ENCODE peak calls at places on chromosomes 13 and 19, in nine cellular contexts. D is PC-3; V is Peyer's patch; N is psoas muscle; J is mesothelial cell of epicardium; T is HepG2; K is effector memory CD8-positive, alpha-beta T cell; B is astrocyte of the spinal cord; A is CD8-positive, alpha-beta memory T cell. P is an unnamed sample.

GRCh38 chr19:18021121-18021755 is 13.3 kb downstream of the ARRDC2 start:
- DNase-seq in D (peak; percentile 80), V (peak; percentile 89), N (peak; percentile 97), J (no peak), T (no peak), K (peak; percentile 63), B (peak; percentile 92), A (peak; percentile 61), P (peak; percentile 73)

GRCh38 chr13:37409756-37410155 is 188.8 kb downstream of the POSTN start:
- DNase-seq in D (no peak), V (no peak), N (no peak), J (no peak), T (no peak), K (no peak), B (peak; percentile 22), A (no peak), P (no peak)

GRCh38 chr19:43527860-43528622 is 1.0 kb upstream of the ETHE1 start:
- DNase-seq in D (peak; percentile 3), V (peak; percentile 66), N (peak; percentile 71), J (no peak), T (no peak), K (no peak), B (no peak), A (no peak), P (no peak)

GRCh38 chr19:2567580-2567979 is 91.7 kb downstream of the GADD45B start:
- DNase-seq in D (no peak), V (no peak), N (peak; percentile 78), J (no peak), T (no peak), K (no peak), B (no peak), A (no peak), P (no peak)

GRCh38 chr13:84118845-84119409 is 236.7 kb upstream of the SLITRK1 start:
- DNase-seq in D (no peak), V (no peak), N (no peak), J (no peak), T (no peak), K (no peak), B (peak; percentile 16), A (no peak), P (no peak)

GRCh38 chr13:35965226-35965927 is 165.8 kb downstream of the DCLK1 start:
- DNase-seq in D (no peak), V (no peak), N (no peak), J (no peak), T (no peak), K (no peak), B (no peak), A (no peak), P (no peak)

GRCh38 chr13:24142886-24143285 is 17.6 kb upstream of the SPATA13 start:
- DNase-seq in D (no peak), V (no peak), N (no peak), J (no peak), T (no peak), K (no peak), B (no peak), A (no peak), P (no peak)

GRCh38 chr19:43799502-43800142 is 2.6 kb downstream of the LYPD5 start:
- DNase-seq in D (peak; percentile 32), V (no peak), N (no peak), J (no peak), T (no peak), K (no peak), B (no peak), A (no peak), P (no peak)

GRCh38 chr19:48182434-48182833 is 12.0 kb downstream of the ZSWIM9 start:
- DNase-seq in D (no peak), V (no peak), N (no peak), J (no peak), T (no peak), K (no peak), B (no peak), A (no peak), P (no peak)

GRCh38 chr13:49320975-49321374 is 73.2 kb downstream of the CDADC1 start:
- DNase-seq in D (no peak), V (no peak), N (no peak), J (no peak), T (no peak), K (no peak), B (no peak), A (no peak), P (no peak)

GRCh38 chr19:4115050-4115817 is 8.7 kb downstream of the MAP2K2 start:
- DNase-seq in D (no peak), V (peak; percentile 87), N (no peak), J (no peak), T (no peak), K (peak; percentile 67), B (no peak), A (peak; percentile 57), P (no peak)

GRCh38 chr19:12800873-12801465 is 631 bp downstream of the PRDX2 start:
- DNase-seq in D (peak; percentile 22), V (peak; percentile 68), N (peak; percentile 70), J (no peak), T (peak; percentile 27), K (no peak), B (no peak), A (no peak), P (no peak)

GRCh38 chr13:112345826-112346172 is 30.4 kb upstream of the SPACA7 start:
- DNase-seq in D (no peak), V (no peak), N (no peak), J (no peak), T (no peak), K (no peak), B (no peak), A (no peak), P (no peak)

GRCh38 chr13:91531646-91532045 is 133.2 kb downstream of the GPC5 start:
- DNase-seq in D (no peak), V (no peak), N (no peak), J (no peak), T (no peak), K (no peak), B (no peak), A (no peak), P (no peak)

P was measured in stimulated activated CD4-positive, alpha-beta T cell treated with anti-CD3 and anti-CD28 coated beads, TNF-alpha, amount 100 ng/mL, for 1 hour.